ENCODE peak calls at places on chromosomes 4 and X, in four cellular contexts. U, M, J and N are unnamed samples.

GRCh38 chr4:14924080-14924916 is 78.0 kb upstream of the CPEB2 start:
- DNase-seq in J (no peak), U (no peak), M (no peak), N (no peak)

GRCh38 chr4:38313999-38314561 is 349.9 kb upstream of the KLF3 start:
- DNase-seq in J (no peak), U (peak), M (no peak), N (peak)

GRCh38 chr4:122346036-122346435 is 32.8 kb upstream of the ADAD1 start:
- DNase-seq in M (no peak), U (no peak), J (no peak), N (no peak)

GRCh38 chr4:152165146-152165545 is 370.7 kb downstream of the FBXW7 start:
- DNase-seq in U (no peak), M (no peak), J (no peak), N (no peak)

GRCh38 chr4:8564595-8564994 is 15.6 kb upstream of the GPR78 start:
- DNase-seq in J (no peak), U (no peak), M (no peak), N (no peak)

GRCh38 chrX:9467181-9467580 is 2.3 kb downstream of the TBL1X start:
- DNase-seq in U (no peak), M (no peak), J (no peak), N (no peak)

GRCh38 chr4:150283689-150284088 is 205.4 kb downstream of the DCLK2 start:
- DNase-seq in M (no peak), J (peak), U (peak), N (no peak)

GRCh38 chr4:109875106-109875505 is 27.2 kb downstream of the LRIT3 start:
- DNase-seq in U (no peak), J (no peak), M (no peak), N (no peak)

GRCh38 chr4:98728433-98728832 is 70.0 kb upstream of the TSPAN5 start:
- DNase-seq in J (peak), M (no peak), U (peak), N (no peak)

GRCh38 chr4:94412019-94413017 is 39.4 kb upstream of the PDLIM5 start:
- DNase-seq in J (peak), M (no peak), U (peak), N (peak)

GRCh38 chr4:63700569-63700968 is 708.7 kb downstream of the TECRL start:
- DNase-seq in J (no peak), M (no peak), U (no peak), N (no peak)

GRCh38 chr4:10584042-10584441 is 100.5 kb downstream of the CLNK start:
- DNase-seq in M (no peak), U (peak), J (peak), N (no peak)

GRCh38 chrX:41084360-41085104 is 713 bp upstream of the USP9X start:
- DNase-seq in J (peak), M (peak), U (peak), N (peak)

GRCh38 chr4:114386637-114387233 is 211.9 kb upstream of the UGT8 start:
- DNase-seq in J (no peak), U (peak), M (no peak), N (no peak)

GRCh38 chr4:128388352-128388630 is 100.7 kb upstream of the PGRMC2 start:
- DNase-seq in J (no peak), M (no peak), U (no peak), N (no peak)

GRCh38 chr4:153782567-153782966 is 6.3 kb downstream of the SFRP2 start:
- DNase-seq in J (no peak), M (no peak), U (no peak), N (no peak)

GRCh38 chr4:143768007-143768591 is 67.6 kb upstream of the FREM3 start:
- DNase-seq in M (no peak), U (peak), J (no peak), N (peak)

GRCh38 chr4:163467371-163467770 is 6.2 kb downstream of the TKTL2 start:
- DNase-seq in M (no peak), U (no peak), J (no peak), N (no peak)

GRCh38 chrX:151974336-151975227 is at the start of gene GABRE:
- DNase-seq in U (no peak), J (no peak), M (no peak), N (no peak)

GRCh38 chrX:5810636-5811035 is 418.0 kb downstream of the NLGN4X start:
- DNase-seq in U (no peak), M (no peak), J (no peak), N (no peak)
- TF ChIP-seq CTCF in U (no peak), M (no peak), J (no peak), N (no peak)

GRCh38 chr4:129550281-129550785 is 454.4 kb downstream of the C4orf33 start:
- DNase-seq in U (no peak), J (no peak), M (no peak), N (peak)
- H3K4me3 ChIP-seq in U (no peak), J (no peak), M (no peak), N (no peak)

DNA sequence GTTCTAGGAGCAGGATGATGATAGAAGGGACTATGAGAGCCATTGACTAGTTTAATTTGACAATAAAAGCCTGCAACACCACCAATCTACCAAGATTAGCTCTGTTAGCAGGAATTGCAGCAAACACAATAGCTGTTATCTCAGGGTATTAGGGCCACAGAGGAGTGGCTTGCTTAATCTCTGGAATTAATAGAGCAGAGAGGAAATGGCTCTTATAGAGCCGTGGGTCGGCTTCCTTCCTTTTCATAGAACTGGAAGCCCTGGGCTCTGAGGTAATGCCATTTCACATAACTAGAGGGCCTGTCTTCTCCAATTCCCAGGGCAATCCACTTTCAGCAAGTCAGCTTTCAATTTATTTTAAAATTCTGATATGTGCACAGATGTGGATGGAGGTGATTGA is 83.0 kb downstream of the MAMLD1 start:
- DNase-seq in M (no peak), U (no peak), J (no peak), N (peak)
- TF ChIP-seq CTCF in M (no peak), U (no peak), J (no peak), N (no peak)

GRCh38 chr4:78092850-78093249 is 35.7 kb downstream of the FRAS1 start:
- DNase-seq in U (no peak), J (no peak), M (no peak), N (no peak)
- H3K4me3 ChIP-seq in U (no peak), J (no peak), M (no peak), N (no peak)

GRCh38 chrX:103910371-103910770 is 52.1 kb upstream of the TMSB15B start:
- DNase-seq in U (no peak), J (no peak), M (no peak), N (no peak)
- TF ChIP-seq CTCF in U (no peak), J (no peak), M (no peak), N (no peak)

DNA sequence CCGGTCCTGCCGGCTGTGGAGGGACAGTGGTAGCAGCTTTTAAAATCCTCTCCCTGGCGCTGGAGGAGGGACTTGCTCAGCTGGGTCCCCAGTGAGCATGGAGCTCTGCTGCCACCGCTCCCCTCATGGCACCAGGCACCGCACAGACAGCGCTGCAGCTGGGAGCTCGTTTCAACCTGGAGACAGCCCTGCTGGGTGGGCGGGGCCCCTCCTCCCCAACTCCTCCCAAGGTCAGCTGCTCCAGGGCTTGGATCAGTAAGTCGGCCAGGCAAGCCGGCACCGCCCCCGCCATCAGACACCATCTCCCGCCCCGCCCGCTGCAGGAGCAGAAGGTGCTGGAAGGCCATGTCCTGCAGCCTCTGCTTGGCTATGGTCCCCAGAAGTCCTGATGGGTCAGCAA is 16.4 kb downstream of the ZFYVE28 start:
- DNase-seq in M (no peak), U (no peak), J (no peak), N (no peak)
- H3K4me3 ChIP-seq in M (no peak), U (peak), J (peak), N (peak)